ENCODE peak calls at places on chromosome 16, in four cellular contexts. V is PC-9, W is psoas muscle, E is mucosa of descending colon. S is an unnamed sample.
A peak's percentile ranks its signal among the peaks of the same experiment; 100 is the strongest.

GRCh38 chr16:66455970-66456369 is 28.9 kb downstream of the BEAN1 start:
- DNase-seq in V (no peak), W (no peak), E (no peak), S (no peak)

GRCh38 chr16:15034266-15035162 is 21.4 kb downstream of the NTAN1 start:
- DNase-seq in V (no peak), W (no peak), E (no peak), S (no peak)

GRCh38 chr16:89358030-89359005 is 132.0 kb downstream of the ANKRD11 start:
- DNase-seq in V (no peak), W (peak; percentile 50), E (no peak), S (no peak)

GRCh38 chr16:49491736-49492089 is 118.1 kb downstream of the C16orf78 start:
- DNase-seq in V (no peak), W (peak; percentile 56), E (peak; percentile 30), S (no peak)

GRCh38 chr16:89107209-89107582 is 13.5 kb downstream of the ACSF3 start:
- DNase-seq in V (no peak), W (no peak), E (no peak), S (no peak)

GRCh38 chr16:55035037-55035436 is 104.4 kb downstream of the IRX5 start:
- DNase-seq in V (peak; percentile 9), W (no peak), E (peak; percentile 60), S (peak; percentile 53)

GRCh38 chr16:31535737-31536136 is 8.0 kb downstream of the AHSP start:
- DNase-seq in V (no peak), W (no peak), E (no peak), S (no peak)

GRCh38 chr16:3907586-3907985 is 27.1 kb upstream of the CREBBP start:
- DNase-seq in V (no peak), W (no peak), E (no peak), S (no peak)

GRCh38 chr16:52435573-52435972 is 111.4 kb downstream of the TOX3 start:
- DNase-seq in V (no peak), W (no peak), E (no peak), S (no peak)

GRCh38 chr16:89244754-89245153 is 27.3 kb downstream of the ZNF778 start:
- DNase-seq in V (no peak), W (no peak), E (peak; percentile 30), S (no peak)

GRCh38 chr16:75304521-75305363 is 53.3 kb upstream of the BCAR1 start:
- DNase-seq in V (peak; percentile 34), W (no peak), E (peak; percentile 77), S (peak; percentile 73)

GRCh38 chr16:80056334-80056733 is 455.8 kb upstream of the MAF start:
- DNase-seq in V (no peak), W (no peak), E (no peak), S (no peak)

GRCh38 chr16:55759983-55760664 is 72.8 kb downstream of the CES1 start:
- DNase-seq in V (no peak), W (no peak), E (no peak), S (peak; percentile 32)

GRCh38 chr16:24538756-24539294 is 541 bp upstream of the RBBP6 start:
- DNase-seq in V (no peak), W (peak; percentile 58), E (no peak), S (no peak)

GRCh38 chr16:1188781-1189189 is 35.9 kb downstream of the CACNA1H start:
- DNase-seq in V (peak; percentile 60), W (no peak), E (peak; percentile 67), S (peak; percentile 42)

GRCh38 chr16:64469906-64470702 is 651.8 kb downstream of the CDH11 start:
- DNase-seq in V (no peak), W (peak; percentile 59), E (no peak), S (no peak)
- TF ChIP-seq CTCF in V (no peak), W (no peak), E (no peak), S (no peak)

DNA sequence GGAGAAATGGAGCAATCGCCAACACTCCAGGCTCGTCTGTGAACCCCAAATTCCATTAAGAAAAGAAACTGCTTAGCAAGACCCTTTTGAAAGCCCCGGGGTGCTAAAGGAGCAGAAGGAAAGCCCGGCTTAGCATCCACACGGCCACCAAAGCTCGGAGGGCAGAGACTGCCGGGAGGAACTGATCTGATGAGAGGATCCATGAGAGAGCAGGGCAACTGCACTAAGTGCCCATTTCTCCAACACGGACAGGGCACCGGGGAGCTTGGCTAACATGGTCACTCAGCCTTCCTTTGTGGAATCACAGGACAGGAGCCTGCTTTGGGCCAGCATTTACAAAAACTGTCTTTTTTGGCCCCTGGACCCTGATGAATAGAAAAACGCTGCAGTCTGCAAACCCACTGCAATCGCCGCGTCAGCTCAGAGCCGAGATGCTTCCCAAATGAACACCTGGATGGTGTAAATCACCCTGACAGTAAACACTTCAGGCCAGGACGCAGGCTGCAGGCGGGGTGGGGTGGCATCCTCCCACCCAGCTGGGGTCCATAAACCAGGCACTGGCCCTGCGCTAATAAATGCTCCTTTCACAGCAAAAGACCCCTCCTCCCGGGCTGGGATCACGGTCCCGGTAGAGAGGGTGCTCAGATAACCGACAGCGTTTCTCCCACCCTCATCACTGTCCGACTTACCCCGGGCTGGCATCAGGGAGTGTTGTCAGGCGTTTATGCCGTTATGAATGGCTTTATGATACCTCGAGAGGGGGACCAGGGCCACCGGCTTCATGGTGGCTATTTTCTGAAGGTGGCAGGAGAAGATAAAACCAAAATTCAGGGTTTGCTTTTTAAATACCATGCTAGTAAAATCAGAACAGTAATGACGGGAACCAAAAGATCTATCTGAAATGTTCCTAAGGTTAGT is 299.5 kb downstream of the IRF8 start:
- DNase-seq in V (no peak), W (no peak), E (no peak), S (no peak)
- H3K4me3 ChIP-seq in V (no peak overlapping the region), W (no peak overlapping the region), E (no peak overlapping the region), S (no peak overlapping the region)

GRCh38 chr16:28184625-28185024 is 27.1 kb downstream of the XPO6 start:
- DNase-seq in V (no peak), W (no peak), E (no peak), S (no peak)
- H3K4me1 ChIP-seq in V (peaks cover 35% of the 10 kb centered on the region), W (peaks cover 46% of the 10 kb centered on the region), E (peaks cover 7% of the 10 kb centered on the region), S (no peaks in the 10 kb centered on the region)

GRCh38 chr16:58345574-58346354 is 46.5 kb upstream of the GINS3 start:
- DNase-seq in V (no peak), W (no peak), E (no peak), S (no peak)
- TF ChIP-seq CTCF in V (peak; percentile 69), W (no peak), E (no peak), S (no peak)

GRCh38 chr16:83137894-83138293 is 511.1 kb downstream of the CDH13 start:
- DNase-seq in V (no peak), W (no peak), E (no peak), S (no peak)

GRCh38 chr16:83137326-83137770 is 510.6 kb downstream of the CDH13 start:
- DNase-seq in V (peak; percentile 2), W (no peak), E (peak; percentile 38), S (peak; percentile 27)

GRCh38 chr16:83138512-83138911 is 511.7 kb downstream of the CDH13 start:
- DNase-seq in V (no peak), W (no peak), E (no peak), S (no peak)

GRCh38 chr16:83136419-83136818 is 509.6 kb downstream of the CDH13 start:
- DNase-seq in V (no peak), W (no peak), E (no peak), S (no peak)

DNA sequence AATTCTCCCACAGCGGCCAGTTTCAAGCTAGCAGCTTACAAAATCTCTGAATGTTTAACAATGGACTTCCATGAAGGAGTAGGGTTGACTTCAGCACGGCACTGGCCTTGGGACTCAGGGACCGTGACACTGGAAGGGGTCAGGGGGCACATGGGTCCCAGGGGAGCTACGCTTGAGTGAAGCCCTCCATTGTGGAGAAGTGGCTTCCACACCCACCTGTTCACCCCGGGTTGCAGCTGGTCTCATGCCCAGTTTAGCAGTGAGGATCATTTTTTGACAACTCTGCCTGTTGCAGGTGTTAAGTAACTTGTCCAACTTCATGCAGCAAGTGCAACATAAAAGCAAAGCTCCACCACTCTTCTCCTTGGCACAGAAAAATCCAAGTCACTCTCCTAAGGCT is 510.2 kb downstream of the CDH13 start:
- DNase-seq in V (no peak), W (no peak), E (no peak), S (no peak)
- H3K4me3 ChIP-seq in V (no peak overlapping the region), W (no peak overlapping the region), E (no peak overlapping the region), S (no peak overlapping the region)

GRCh38 chr16:2528161-2529060 is 2.8 kb downstream of the CEMP1 start:
- DNase-seq in V (no peak), W (no peak), E (peak; percentile 30), S (no peak)
- H3K4me1 ChIP-seq in V (peaks cover 10% of the 10 kb centered on the region), W (peaks cover 12% of the 10 kb centered on the region), E (peaks cover 13% of the 10 kb centered on the region), S (peaks cover 6% of the 10 kb centered on the region)

DNA sequence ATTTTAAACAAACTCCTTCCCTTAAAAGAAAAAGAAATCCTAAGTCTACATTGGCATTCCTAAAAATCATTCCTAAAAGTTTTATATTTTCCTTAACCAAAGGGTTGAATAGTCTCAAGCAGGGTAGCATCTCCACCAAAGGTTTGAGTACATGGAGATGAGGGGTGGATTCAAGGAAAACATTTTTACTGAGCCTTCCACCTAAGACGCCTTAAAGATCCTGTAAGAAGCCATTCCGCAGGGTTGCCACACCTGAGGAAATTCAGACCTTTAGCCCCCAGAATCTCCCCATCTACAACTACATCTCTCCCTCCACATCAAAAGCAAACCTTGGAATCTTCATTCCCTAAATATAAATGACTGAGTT is 7.7 kb upstream of the AKTIP start:
- DNase-seq in V (no peak), W (no peak), E (no peak), S (no peak)
- TF ChIP-seq CTCF in V (peak; percentile 55), W (no peak), E (no peak), S (no peak)

S was measured in colonic mucosa.